ENCODE peak calls at places on chromosomes 6 and 20, in eight cellular contexts. S, F, K, U, Y, M, B and V are unnamed samples.

GRCh38 chr6:160110724-160111123 is 10.9 kb upstream of the SLC22A1 start:
- ATAC-seq in U (no peak), Y (peak; percentile 35), S (no peak), B (no peak), F (no peak), M (no peak), K (no peak), V (no peak)

GRCh38 chr6:93327857-93328256 is 91.5 kb downstream of the EPHA7 start:
- ATAC-seq in U (no peak), B (no peak), K (no peak), F (no peak), Y (no peak), M (no peak), S (no peak), V (no peak)

GRCh38 chr6:100283288-100283687 is 181.4 kb downstream of the SIM1 start:
- ATAC-seq in S (no peak), K (no peak), F (peak; percentile 98), U (peak; percentile 89), M (peak; percentile 46), B (no peak), Y (no peak), V (no peak)

GRCh38 chr6:23180504-23181293 is 611.3 kb downstream of the HDGFL1 start:
- ATAC-seq in Y (no peak), S (no peak), B (no peak), K (no peak), F (no peak), U (peak; percentile 97), M (no peak), V (no peak)

GRCh38 chr20:438581-439469 is 23.5 kb downstream of the TBC1D20 start:
- ATAC-seq in S (no peak), B (no peak), F (no peak), K (peak; percentile 84), M (no peak), U (peak; percentile 35), Y (no peak), V (peak; percentile 7)

GRCh38 chr20:60050193-60050960 is 92.2 kb downstream of the CDH26 start:
- ATAC-seq in K (no peak), F (peak; percentile 96), B (no peak), U (peak; percentile 85), Y (peak; percentile 87), S (no peak), M (peak; percentile 88), V (no peak)

GRCh38 chr6:30589754-30590358 is 18.6 kb downstream of the ABCF1 start:
- ATAC-seq in F (no peak), S (no peak), K (no peak), M (no peak), U (peak; percentile 52), B (no peak), Y (peak; percentile 11), V (no peak)

GRCh38 chr20:31740208-31740607 is 1.1 kb downstream of the TPX2 start:
- ATAC-seq in M (peak; percentile 29), K (peak; percentile 33), U (no peak), Y (no peak), S (no peak), B (no peak), F (no peak), V (no peak)

GRCh38 chr6:16244446-16244845 is 6.1 kb downstream of the GMPR start:
- ATAC-seq in S (peak; percentile 5), F (no peak), K (no peak), B (peak; percentile 23), U (no peak), M (no peak), Y (no peak), V (peak; percentile 20)

GRCh38 chr6:14739830-14740229 is 506.0 kb upstream of the JARID2 start:
- ATAC-seq in B (no peak), U (no peak), Y (no peak), S (no peak), F (no peak), K (no peak), M (no peak), V (no peak)

GRCh38 chr6:14742171-14742570 is 503.7 kb upstream of the JARID2 start:
- ATAC-seq in F (no peak), Y (no peak), S (no peak), U (no peak), M (no peak), K (no peak), B (no peak), V (no peak)

GRCh38 chr6:14736231-14736953 is 509.5 kb upstream of the JARID2 start:
- ATAC-seq in S (no peak), M (no peak), U (no peak), B (no peak), Y (no peak), K (no peak), F (no peak), V (no peak)

GRCh38 chr6:14738933-14739332 is 506.9 kb upstream of the JARID2 start:
- ATAC-seq in Y (no peak), B (no peak), M (no peak), U (no peak), K (no peak), F (no peak), S (no peak), V (no peak)

DNA sequence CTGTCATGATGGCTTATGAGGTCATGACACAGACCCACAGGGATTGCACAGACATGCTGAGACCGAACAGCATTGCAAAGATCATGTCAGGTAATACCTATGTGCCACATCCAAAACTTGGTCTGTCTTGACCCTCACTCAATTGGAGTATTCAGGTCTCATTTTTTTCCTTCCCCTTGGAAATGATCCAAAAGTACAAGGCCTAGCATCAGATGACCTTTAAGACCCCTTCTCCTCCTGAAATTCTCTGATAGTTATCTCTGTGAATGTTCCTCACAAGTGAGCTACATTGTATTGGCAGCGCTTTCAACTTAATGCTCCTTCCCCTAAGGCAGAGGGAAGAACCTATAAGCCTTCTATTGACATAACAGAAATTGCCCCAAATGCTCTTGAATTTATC is 507.4 kb upstream of the JARID2 start:
- ATAC-seq in B (no peak), F (no peak), S (no peak), U (no peak), K (no peak), Y (no peak), M (no peak), V (no peak)
- H3K27ac ChIP-seq in B (no peak overlapping the region), F (no peak overlapping the region), S (no peak overlapping the region), U (peak overlapping the region; percentile 73), K (no peak overlapping the region), Y (no peak overlapping the region), M (no peak overlapping the region), V (no peak overlapping the region)

DNA sequence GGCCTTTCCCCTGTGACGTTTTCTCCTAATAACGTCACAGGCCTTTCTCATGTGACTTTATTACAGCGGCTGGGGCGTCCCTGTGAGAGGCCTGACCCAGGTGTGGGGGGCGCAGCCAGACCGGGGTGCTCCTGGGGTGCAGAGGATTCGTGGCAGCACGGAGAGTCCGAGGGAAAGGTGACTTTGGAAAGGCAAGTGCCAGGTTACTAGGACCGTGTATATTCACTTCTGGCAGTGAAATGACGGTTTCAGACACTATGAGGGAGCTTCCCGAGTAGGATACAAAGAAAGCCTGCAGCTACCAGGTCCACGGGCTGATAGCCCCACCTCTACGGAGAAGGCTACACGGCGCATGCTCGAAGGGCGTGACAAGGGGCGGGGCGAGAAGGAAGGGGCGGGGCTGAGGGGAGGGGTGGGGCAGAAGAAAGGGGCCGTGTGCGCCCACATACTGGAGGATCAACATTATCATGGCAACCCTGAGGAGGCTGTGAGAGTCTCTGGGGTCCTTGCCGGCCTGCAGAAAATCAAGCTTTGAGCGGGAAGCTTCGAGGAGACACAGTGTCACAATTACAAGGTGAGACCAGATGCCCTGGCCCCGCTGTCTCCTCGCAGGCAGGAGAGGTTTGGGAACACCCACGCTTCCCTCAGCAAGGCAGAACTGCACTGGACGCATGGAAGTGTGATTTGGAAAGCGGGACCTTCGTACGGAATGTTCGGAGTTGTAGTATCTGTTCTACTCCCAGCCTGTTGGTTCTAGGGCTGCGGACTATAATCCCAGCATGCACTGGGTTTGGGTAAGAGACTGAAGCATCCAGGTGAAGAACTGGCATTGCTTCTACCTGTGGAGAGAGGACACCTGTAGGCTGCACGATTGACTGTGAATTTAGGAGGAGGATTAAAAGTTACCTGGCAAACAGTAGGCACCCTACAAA is 54.4 kb upstream of the ZNF337 start:
- ATAC-seq in U (peak; percentile 98), S (peak; percentile 84), B (peak; percentile 91), K (peak; percentile 82), Y (peak; percentile 96), M (peak; percentile 94), F (peak; percentile 58), V (peak; percentile 80)
- H3K27ac ChIP-seq in U (peak overlapping the region; percentile 18), S (no peak overlapping the region), B (no peak overlapping the region), K (no peak overlapping the region), Y (peak overlapping the region; percentile 19), M (peak overlapping the region; percentile 57), F (no peak overlapping the region), V (peak overlapping the region; percentile 57)

GRCh38 chr20:50399003-50399916 is 110.9 kb upstream of the PTPN1 start:
- ATAC-seq in U (peak; percentile 65), Y (peak; percentile 72), F (no peak), K (no peak), S (peak; percentile 40), M (no peak), B (peak; percentile 75), V (peak; percentile 73)
- H3K27ac ChIP-seq in U (peak overlapping the region; percentile 19), Y (peak overlapping the region; percentile 91), F (no peak overlapping the region), K (no peak overlapping the region), S (peak overlapping the region; percentile 93), M (no peak overlapping the region), B (peak overlapping the region; percentile 94), V (peak overlapping the region; percentile 85)

GRCh38 chr6:2952557-2953095 is 18.7 kb downstream of the SERPINB6 start:
- ATAC-seq in K (peak; percentile 79), U (peak; percentile 93), M (peak; percentile 90), Y (peak; percentile 92), S (peak; percentile 76), B (peak; percentile 89), F (peak; percentile 96), V (peak; percentile 85)

GRCh38 chr6:2949536-2950083 is 21.8 kb downstream of the SERPINB6 start:
- ATAC-seq in S (no peak), B (no peak), M (no peak), F (no peak), Y (no peak), K (no peak), U (no peak), V (no peak)

GRCh38 chr6:2950713-2951112 is 20.7 kb downstream of the SERPINB6 start:
- ATAC-seq in M (no peak), B (no peak), S (no peak), K (no peak), Y (no peak), F (no peak), U (no peak), V (no peak)

GRCh38 chr6:2951723-2952122 is 19.6 kb downstream of the SERPINB6 start:
- ATAC-seq in F (no peak), K (no peak), S (no peak), M (no peak), Y (no peak), U (peak; percentile 58), B (no peak), V (no peak)

GRCh38 chr6:2953098-2953497 is 18.3 kb downstream of the SERPINB6 start:
- ATAC-seq in K (no peak), S (no peak), M (no peak), F (no peak), B (no peak), Y (no peak), U (no peak), V (no peak)
- H3K27ac ChIP-seq in K (no peak overlapping the region), S (peak overlapping the region; percentile 45), M (no peak overlapping the region), F (peak overlapping the region; percentile 12), B (no peak overlapping the region), Y (no peak overlapping the region), U (peak overlapping the region; percentile 69), V (peak overlapping the region; percentile 81)

GRCh38 chr6:3410385-3411360 is 46.2 kb downstream of the SLC22A23 start:
- ATAC-seq in S (no peak), F (peak; percentile 87), U (peak; percentile 32), M (peak; percentile 21), B (no peak), K (no peak), Y (peak; percentile 71), V (no peak)
- H3K27ac ChIP-seq in S (no peak overlapping the region), F (no peak overlapping the region), U (peak overlapping the region; percentile 30), M (no peak overlapping the region), B (no peak overlapping the region), K (no peak overlapping the region), Y (peak overlapping the region; percentile 93), V (no peak overlapping the region)